ENCODE peak calls at places on chromosomes 11 and 22, in ten cellular contexts. One of them, this sample, is unnamed. For H3K9me2, the result is how much of the 10 kb centered on the place peaks cover.

GRCh38 chr11:36300651-36301050 is 4.6 kb downstream of the PRR5L start:
- DNase-seq in PC-3: peak
- DNase-seq in SK-N-SH: no peak
- DNase-seq in GM23338: no peak
- DNase-seq in GM23248: peak
- DNase-seq in MM.1S: no peak
- DNase-seq in OCI-LY7: no peak
- DNase-seq in HCT116: no peak
- DNase-seq in hepatocyte: peak
- DNase-seq in Karpas-422: no peak
- DNase-seq in this sample: no peak

GRCh38 chr22:43833286-43834240 is 21.5 kb upstream of the EFCAB6 start:
- DNase-seq in PC-3: no peak
- DNase-seq in SK-N-SH: no peak
- DNase-seq in GM23338: no peak
- DNase-seq in GM23248: no peak
- DNase-seq in MM.1S: no peak
- DNase-seq in OCI-LY7: no peak
- DNase-seq in HCT116: no peak
- DNase-seq in hepatocyte: no peak
- DNase-seq in Karpas-422: no peak
- DNase-seq in this sample: no peak

GRCh38 chr11:12540913-12541587 is 133.2 kb upstream of the TEAD1 start:
- DNase-seq in PC-3: peak
- DNase-seq in SK-N-SH: no peak
- DNase-seq in GM23338: peak
- DNase-seq in GM23248: peak
- DNase-seq in MM.1S: no peak
- DNase-seq in OCI-LY7: no peak
- DNase-seq in HCT116: no peak
- DNase-seq in hepatocyte: peak
- DNase-seq in Karpas-422: no peak
- DNase-seq in this sample: no peak

GRCh38 chr22:25700996-25701815 is 40.8 kb upstream of the MYO18B start:
- DNase-seq in PC-3: no peak
- DNase-seq in SK-N-SH: peak
- DNase-seq in GM23338: no peak
- DNase-seq in GM23248: peak
- DNase-seq in MM.1S: no peak
- DNase-seq in OCI-LY7: no peak
- DNase-seq in HCT116: no peak
- DNase-seq in hepatocyte: peak
- DNase-seq in Karpas-422: no peak
- DNase-seq in this sample: no peak

GRCh38 chr11:131190446-131190845 is 180.0 kb upstream of the NTM start:
- DNase-seq in PC-3: no peak
- DNase-seq in SK-N-SH: no peak
- DNase-seq in GM23338: no peak
- DNase-seq in GM23248: no peak
- DNase-seq in MM.1S: no peak
- DNase-seq in OCI-LY7: no peak
- DNase-seq in HCT116: no peak
- DNase-seq in hepatocyte: no peak
- DNase-seq in Karpas-422: no peak
- DNase-seq in this sample: no peak

GRCh38 chr11:33735166-33735425 is 1.1 kb downstream of the CD59 start:
- DNase-seq in PC-3: no peak
- DNase-seq in SK-N-SH: no peak
- DNase-seq in GM23338: peak
- DNase-seq in GM23248: peak
- DNase-seq in MM.1S: no peak
- DNase-seq in OCI-LY7: peak
- DNase-seq in HCT116: no peak
- DNase-seq in hepatocyte: peak
- DNase-seq in Karpas-422: no peak
- DNase-seq in this sample: no peak

GRCh38 chr11:105609341-105609781 is 512 bp upstream of the GRIA4 start:
- DNase-seq in PC-3: peak
- DNase-seq in SK-N-SH: peak
- DNase-seq in GM23338: peak
- DNase-seq in GM23248: peak
- DNase-seq in MM.1S: peak
- DNase-seq in OCI-LY7: no peak
- DNase-seq in HCT116: peak
- DNase-seq in hepatocyte: peak
- DNase-seq in Karpas-422: peak
- DNase-seq in this sample: no peak

GRCh38 chr22:27489265-27489675 is 312.3 kb downstream of the MN1 start:
- DNase-seq in PC-3: peak
- DNase-seq in SK-N-SH: peak
- DNase-seq in GM23338: no peak
- DNase-seq in GM23248: peak
- DNase-seq in MM.1S: no peak
- DNase-seq in OCI-LY7: no peak
- DNase-seq in HCT116: no peak
- DNase-seq in hepatocyte: peak
- DNase-seq in Karpas-422: no peak
- DNase-seq in this sample: no peak

GRCh38 chr22:39117585-39118191 is 20.6 kb downstream of the APOBEC3H start:
- DNase-seq in PC-3: peak
- DNase-seq in SK-N-SH: no peak
- DNase-seq in GM23338: peak
- DNase-seq in GM23248: peak
- DNase-seq in MM.1S: peak
- DNase-seq in OCI-LY7: peak
- DNase-seq in HCT116: peak
- DNase-seq in hepatocyte: peak
- DNase-seq in Karpas-422: peak
- DNase-seq in this sample: peak

GRCh38 chr11:116730568-116730967 is 42.2 kb downstream of the BUD13 start:
- DNase-seq in PC-3: no peak
- DNase-seq in SK-N-SH: no peak
- DNase-seq in GM23338: no peak
- DNase-seq in GM23248: no peak
- DNase-seq in MM.1S: no peak
- DNase-seq in OCI-LY7: no peak
- DNase-seq in HCT116: no peak
- DNase-seq in hepatocyte: no peak
- DNase-seq in Karpas-422: no peak
- DNase-seq in this sample: no peak

GRCh38 chr11:44755553-44756505 is 29.1 kb downstream of the TSPAN18 start:
- DNase-seq in PC-3: no peak
- DNase-seq in SK-N-SH: peak
- DNase-seq in GM23338: no peak
- DNase-seq in GM23248: peak
- DNase-seq in MM.1S: no peak
- DNase-seq in OCI-LY7: no peak
- DNase-seq in HCT116: no peak
- DNase-seq in hepatocyte: peak
- DNase-seq in Karpas-422: no peak
- DNase-seq in this sample: no peak

GRCh38 chr11:7687386-7687785 is 14.1 kb upstream of the CYB5R2 start:
- DNase-seq in PC-3: peak
- DNase-seq in SK-N-SH: no peak
- DNase-seq in GM23338: no peak
- DNase-seq in GM23248: no peak
- DNase-seq in MM.1S: no peak
- DNase-seq in OCI-LY7: no peak
- DNase-seq in HCT116: no peak
- DNase-seq in hepatocyte: no peak
- DNase-seq in Karpas-422: no peak
- DNase-seq in this sample: no peak

GRCh38 chr11:7690648-7691047 is 15.6 kb downstream of the OVCH2 start:
- DNase-seq in PC-3: peak
- DNase-seq in SK-N-SH: no peak
- DNase-seq in GM23338: no peak
- DNase-seq in GM23248: peak
- DNase-seq in MM.1S: peak
- DNase-seq in OCI-LY7: no peak
- DNase-seq in HCT116: no peak
- DNase-seq in hepatocyte: peak
- DNase-seq in Karpas-422: peak
- DNase-seq in this sample: no peak

GRCh38 chr11:7689239-7689638 is 15.9 kb upstream of the CYB5R2 start:
- DNase-seq in PC-3: no peak
- DNase-seq in SK-N-SH: no peak
- DNase-seq in GM23338: no peak
- DNase-seq in GM23248: no peak
- DNase-seq in MM.1S: no peak
- DNase-seq in OCI-LY7: no peak
- DNase-seq in HCT116: no peak
- DNase-seq in hepatocyte: no peak
- DNase-seq in Karpas-422: no peak
- DNase-seq in this sample: no peak

GRCh38 chr11:7686761-7687160 is 13.5 kb upstream of the CYB5R2 start:
- DNase-seq in PC-3: no peak
- DNase-seq in SK-N-SH: no peak
- DNase-seq in GM23338: no peak
- DNase-seq in GM23248: no peak
- DNase-seq in MM.1S: no peak
- DNase-seq in OCI-LY7: no peak
- DNase-seq in HCT116: no peak
- DNase-seq in hepatocyte: no peak
- DNase-seq in Karpas-422: no peak
- DNase-seq in this sample: no peak

GRCh38 chr11:7688238-7688826 is 15.0 kb upstream of the CYB5R2 start:
- DNase-seq in PC-3: peak
- DNase-seq in SK-N-SH: peak
- DNase-seq in GM23338: peak
- DNase-seq in GM23248: peak
- DNase-seq in MM.1S: peak
- DNase-seq in OCI-LY7: peak
- DNase-seq in HCT116: peak
- DNase-seq in hepatocyte: peak
- DNase-seq in Karpas-422: peak
- DNase-seq in this sample: no peak
- H3K9me2 ChIP-seq in PC-3: under half
- H3K9me2 ChIP-seq in SK-N-SH: under half
- H3K9me2 ChIP-seq in GM23338: under half
- H3K9me2 ChIP-seq in GM23248: under half
- H3K9me2 ChIP-seq in MM.1S: under half
- H3K9me2 ChIP-seq in OCI-LY7: under half
- H3K9me2 ChIP-seq in HCT116: under half
- H3K9me2 ChIP-seq in hepatocyte: under half
- H3K9me2 ChIP-seq in Karpas-422: under half
- H3K9me2 ChIP-seq in this sample: under half

GRCh38 chr11:124625504-124626168 is 3.0 kb downstream of the TBRG1 start:
- DNase-seq in PC-3: no peak
- DNase-seq in SK-N-SH: no peak
- DNase-seq in GM23338: no peak
- DNase-seq in GM23248: no peak
- DNase-seq in MM.1S: no peak
- DNase-seq in OCI-LY7: no peak
- DNase-seq in HCT116: no peak
- DNase-seq in hepatocyte: no peak
- DNase-seq in Karpas-422: no peak
- DNase-seq in this sample: no peak
- H3K4me3 ChIP-seq in PC-3: no peak
- H3K4me3 ChIP-seq in SK-N-SH: no peak
- H3K4me3 ChIP-seq in GM23338: no peak
- H3K4me3 ChIP-seq in GM23248: no peak
- H3K4me3 ChIP-seq in MM.1S: no peak
- H3K4me3 ChIP-seq in OCI-LY7: no peak
- H3K4me3 ChIP-seq in HCT116: no peak
- H3K4me3 ChIP-seq in hepatocyte: no peak
- H3K4me3 ChIP-seq in Karpas-422: no peak
- H3K4me3 ChIP-seq in this sample: no peak

GRCh38 chr22:41587347-41587723 is 2.3 kb downstream of the PMM1 start:
- DNase-seq in PC-3: no peak
- DNase-seq in SK-N-SH: no peak
- DNase-seq in GM23338: no peak
- DNase-seq in GM23248: no peak
- DNase-seq in MM.1S: no peak
- DNase-seq in OCI-LY7: no peak
- DNase-seq in HCT116: no peak
- DNase-seq in hepatocyte: no peak
- DNase-seq in Karpas-422: no peak
- DNase-seq in this sample: no peak

GRCh38 chr22:41589260-41589600 is 410 bp downstream of the PMM1 start:
- DNase-seq in PC-3: no peak
- DNase-seq in SK-N-SH: peak
- DNase-seq in GM23338: peak
- DNase-seq in GM23248: peak
- DNase-seq in MM.1S: peak
- DNase-seq in OCI-LY7: peak
- DNase-seq in HCT116: no peak
- DNase-seq in hepatocyte: peak
- DNase-seq in Karpas-422: peak
- DNase-seq in this sample: no peak

GRCh38 chr22:41582694-41583093 is 6.9 kb downstream of the PMM1 start:
- DNase-seq in PC-3: no peak
- DNase-seq in SK-N-SH: no peak
- DNase-seq in GM23338: no peak
- DNase-seq in GM23248: no peak
- DNase-seq in MM.1S: no peak
- DNase-seq in OCI-LY7: no peak
- DNase-seq in HCT116: no peak
- DNase-seq in hepatocyte: no peak
- DNase-seq in Karpas-422: no peak
- DNase-seq in this sample: no peak

GRCh38 chr22:41585898-41586297 is 3.7 kb downstream of the PMM1 start:
- DNase-seq in PC-3: no peak
- DNase-seq in SK-N-SH: no peak
- DNase-seq in GM23338: no peak
- DNase-seq in GM23248: no peak
- DNase-seq in MM.1S: no peak
- DNase-seq in OCI-LY7: no peak
- DNase-seq in HCT116: no peak
- DNase-seq in hepatocyte: no peak
- DNase-seq in Karpas-422: no peak
- DNase-seq in this sample: no peak

GRCh38 chr22:41584881-41585280 is 4.8 kb downstream of the PMM1 start:
- DNase-seq in PC-3: no peak
- DNase-seq in SK-N-SH: no peak
- DNase-seq in GM23338: no peak
- DNase-seq in GM23248: no peak
- DNase-seq in MM.1S: no peak
- DNase-seq in OCI-LY7: no peak
- DNase-seq in HCT116: no peak
- DNase-seq in hepatocyte: no peak
- DNase-seq in Karpas-422: no peak
- DNase-seq in this sample: no peak
- H3K9me2 ChIP-seq in PC-3: under half
- H3K9me2 ChIP-seq in SK-N-SH: under half
- H3K9me2 ChIP-seq in GM23338: under half
- H3K9me2 ChIP-seq in GM23248: under half
- H3K9me2 ChIP-seq in MM.1S: under half
- H3K9me2 ChIP-seq in OCI-LY7: under half
- H3K9me2 ChIP-seq in HCT116: under half
- H3K9me2 ChIP-seq in hepatocyte: under half
- H3K9me2 ChIP-seq in Karpas-422: under half
- H3K9me2 ChIP-seq in this sample: under half

GRCh38 chr22:21898354-21898896 is 31.0 kb upstream of the MAPK1 start:
- DNase-seq in PC-3: no peak
- DNase-seq in SK-N-SH: no peak
- DNase-seq in GM23338: no peak
- DNase-seq in GM23248: no peak
- DNase-seq in MM.1S: no peak
- DNase-seq in OCI-LY7: no peak
- DNase-seq in HCT116: no peak
- DNase-seq in hepatocyte: no peak
- DNase-seq in Karpas-422: no peak
- DNase-seq in this sample: no peak

GRCh38 chr22:21902296-21903087 is 35.0 kb upstream of the MAPK1 start:
- DNase-seq in PC-3: no peak
- DNase-seq in SK-N-SH: no peak
- DNase-seq in GM23338: no peak
- DNase-seq in GM23248: no peak
- DNase-seq in MM.1S: no peak
- DNase-seq in OCI-LY7: no peak
- DNase-seq in HCT116: no peak
- DNase-seq in hepatocyte: no peak
- DNase-seq in Karpas-422: no peak
- DNase-seq in this sample: no peak

GRCh38 chr22:21896951-21897513 is 29.6 kb upstream of the MAPK1 start:
- DNase-seq in PC-3: no peak
- DNase-seq in SK-N-SH: no peak
- DNase-seq in GM23338: no peak
- DNase-seq in GM23248: no peak
- DNase-seq in MM.1S: no peak
- DNase-seq in OCI-LY7: no peak
- DNase-seq in HCT116: no peak
- DNase-seq in hepatocyte: no peak
- DNase-seq in Karpas-422: no peak
- DNase-seq in this sample: no peak
- H3K4me3 ChIP-seq in PC-3: no peak
- H3K4me3 ChIP-seq in SK-N-SH: no peak
- H3K4me3 ChIP-seq in GM23338: no peak
- H3K4me3 ChIP-seq in GM23248: no peak
- H3K4me3 ChIP-seq in MM.1S: no peak
- H3K4me3 ChIP-seq in OCI-LY7: no peak
- H3K4me3 ChIP-seq in HCT116: no peak
- H3K4me3 ChIP-seq in hepatocyte: no peak
- H3K4me3 ChIP-seq in Karpas-422: no peak
- H3K4me3 ChIP-seq in this sample: no peak

This sample was measured in PC-9.